ENCODE peak calls at places on chromosomes 12 and 14, in nine cellular contexts. J is central memory CD4-positive, alpha-beta T cell; E is stimulated activated CD8-positive, alpha-beta memory T cell treated with anti-CD3 and anti-CD28 coated beads, Interleukin-4, amount 100 ng/mL, for 1 hour; R is MCF 10A; S is ecto neural progenitor cell; F is activated CD8-positive, alpha-beta T cell treated with anti-CD3 and anti-CD28 coated beads, Interleukin-2, amount 10 ng/mL, durations not matched to agents 7 days and 5 days; H is endothelial cell; L is LHCN-M2; K is NCI-H1092 treated with DMSO at 0.1 percent for 48 hours. U is an unnamed sample.

GRCh38 chr12:114935658-114936057 is 251.7 kb upstream of the TBX3 start:
- DNase-seq in J (no peak), L (no peak), K (no peak), R (peak; percentile 32), H (no peak), E (no peak), S (no peak), F (no peak), U (no peak)

GRCh38 chr12:128322341-128322740 is 55.4 kb downstream of the TMEM132C start:
- DNase-seq in H (no peak), K (no peak), E (no peak), J (no peak), F (no peak), S (no peak), R (no peak), L (no peak), U (no peak)

GRCh38 chr14:95184413-95184790 is 27.1 kb upstream of the DICER1 start:
- DNase-seq in E (no peak), H (no peak), R (no peak), J (no peak), L (no peak), F (no peak), S (no peak), K (no peak), U (no peak)

GRCh38 chr12:103503546-103504480 is 8.0 kb upstream of the C12orf42 start:
- DNase-seq in H (peak; percentile 71), L (no peak), R (peak; percentile 43), J (peak; percentile 36), S (peak; percentile 65), E (no peak), F (peak; percentile 56), K (no peak), U (no peak)

GRCh38 chr14:24436355-24437019 is 6.1 kb downstream of the SDR39U1 start:
- DNase-seq in K (peak; percentile 76), J (peak; percentile 47), H (peak; percentile 52), L (peak; percentile 81), R (peak; percentile 81), F (peak; percentile 65), E (no peak), S (peak; percentile 31), U (no peak)

GRCh38 chr12:107134558-107134957 is 41.2 kb upstream of the CRY1 start:
- DNase-seq in S (peak; percentile 57), R (peak; percentile 13), K (no peak), H (peak; percentile 22), F (peak; percentile 60), J (peak; percentile 50), L (peak; percentile 12), E (no peak), U (no peak)

GRCh38 chr12:112892821-112893220 is 13.9 kb upstream of the OAS1 start:
- DNase-seq in S (no peak), R (no peak), E (no peak), H (no peak), F (no peak), J (no peak), L (no peak), K (no peak), U (no peak)

GRCh38 chr12:105317942-105318614 is 12.4 kb upstream of the C12orf75 start:
- DNase-seq in L (no peak), R (no peak), S (no peak), H (no peak), K (peak; percentile 45), E (no peak), J (no peak), F (no peak), U (no peak)

GRCh38 chr12:99367181-99367580 is 280.4 kb upstream of the GARIN6 start:
- DNase-seq in S (no peak), K (no peak), F (no peak), E (no peak), H (no peak), R (peak; percentile 17), L (no peak), J (no peak), U (no peak)

GRCh38 chr14:68794130-68794855 is 1.4 kb upstream of the ZFP36L1 start:
- DNase-seq in E (peak; percentile 80), S (peak; percentile 68), K (no peak), R (peak; percentile 92), L (peak; percentile 94), F (peak; percentile 83), H (peak; percentile 60), J (peak; percentile 81), U (peak; percentile 64)